ENCODE peak calls at places on chromosomes 13 and 19, in seven cellular contexts. T, Y, E, I, X, A and H are unnamed samples.

GRCh38 chr13:27044837-27045570 is 126.6 kb downstream of the USP12 start:
- DNase-seq in T (no peak), Y (no peak), E (no peak), I (no peak), A (no peak), X (peak), H (peak)

GRCh38 chr19:35266904-35267817 is 1.6 kb upstream of the USF2 start:
- DNase-seq in E (no peak), Y (peak), T (peak), A (peak), I (no peak), X (peak), H (peak)

GRCh38 chr13:22387899-22388298 is 717.0 kb downstream of the FGF9 start:
- DNase-seq in T (no peak), X (no peak), Y (no peak), E (no peak), I (no peak), A (no peak), H (no peak)

GRCh38 chr19:11013771-11014170 is 52.9 kb downstream of the SMARCA4 start:
- DNase-seq in E (no peak), X (no peak), I (no peak), Y (no peak), T (no peak), A (no peak), H (no peak)

GRCh38 chr13:110942248-110942981 is 27.5 kb upstream of the ANKRD10 start:
- DNase-seq in E (no peak), T (no peak), A (no peak), Y (no peak), I (no peak), X (no peak), H (no peak)

GRCh38 chr19:58408152-58409009 is at the start of gene ZNF584:
- DNase-seq in A (peak), T (peak), Y (peak), E (peak), X (peak), I (peak), H (peak)

GRCh38 chr19:51727349-51727880 is 3.6 kb upstream of the HAS1 start:
- DNase-seq in I (no peak), A (no peak), Y (no peak), E (no peak), T (peak), X (no peak), H (no peak)

GRCh38 chr19:13241321-13242104 is 91.3 kb downstream of the IER2 start:
- DNase-seq in I (no peak), A (no peak), X (peak), T (no peak), Y (no peak), E (no peak), H (peak)

GRCh38 chr19:34838753-34839431 is 65.9 kb upstream of the ZNF599 start:
- DNase-seq in A (no peak), E (peak), T (peak), Y (peak), X (no peak), I (peak), H (no peak)

GRCh38 chr19:58305932-58306323 is 751 bp downstream of the ERVK3-1 start:
- DNase-seq in Y (no peak), I (no peak), T (no peak), A (no peak), X (peak), E (no peak), H (no peak)

GRCh38 chr13:32983058-32983457 is 33.2 kb upstream of the KL start:
- DNase-seq in I (no peak), E (no peak), T (no peak), Y (no peak), X (no peak), A (no peak), H (no peak)

GRCh38 chr13:114022876-114023275 is 49.0 kb upstream of the C13orf46 start:
- DNase-seq in A (no peak), E (no peak), X (no peak), Y (no peak), I (no peak), T (no peak), H (no peak)

GRCh38 chr13:68066879-68067513 is 836.9 kb upstream of the PCDH9 start:
- DNase-seq in A (no peak), X (no peak), T (no peak), Y (no peak), E (no peak), I (no peak), H (no peak)

GRCh38 chr19:7977723-7978040 is 27.8 kb downstream of the ELAVL1 start:
- DNase-seq in A (no peak), T (no peak), X (no peak), Y (no peak), E (no peak), I (no peak), H (no peak)

GRCh38 chr13:75759531-75759930 is 123.4 kb downstream of the LMO7 start:
- DNase-seq in X (no peak), A (no peak), I (no peak), Y (no peak), T (no peak), E (no peak), H (no peak)

GRCh38 chr19:16334421-16334820 is 9.8 kb downstream of the KLF2 start:
- DNase-seq in Y (no peak), I (no peak), X (no peak), T (no peak), A (no peak), E (no peak), H (no peak)